ENCODE peak calls at places on chromosome 7, in five cellular contexts. One of them, this sample, is unnamed.

GRCh38 chr7:85897967-85898366 is 711.1 kb upstream of the SEMA3D start:
- DNase-seq in K562: no peak
- DNase-seq in IMR-90: no peak
- DNase-seq in GM12878: no peak
- DNase-seq in A549: no peak
- DNase-seq in this sample: no peak

GRCh38 chr7:142801601-142802295 is 31.0 kb downstream of the PRSS2 start:
- DNase-seq in A549: no peak
- DNase-seq in K562: no peak
- DNase-seq in GM12878: no peak
- DNase-seq in IMR-90: no peak
- DNase-seq in this sample: no peak

GRCh38 chr7:90613088-90613498 is 17.0 kb downstream of the CDK14 start:
- DNase-seq in K562: no peak
- DNase-seq in A549: no peak
- DNase-seq in GM12878: peak
- DNase-seq in IMR-90: peak
- DNase-seq in this sample: no peak

GRCh38 chr7:78768859-78769258 is 684.6 kb downstream of the MAGI2 start:
- DNase-seq in K562: no peak
- DNase-seq in A549: no peak
- DNase-seq in GM12878: no peak
- DNase-seq in IMR-90: no peak
- DNase-seq in this sample: no peak

GRCh38 chr7:35039343-35039742 is 2.1 kb upstream of the DPY19L1 start:
- DNase-seq in IMR-90: no peak
- DNase-seq in A549: no peak
- DNase-seq in GM12878: no peak
- DNase-seq in K562: no peak
- DNase-seq in this sample: no peak

GRCh38 chr7:96331775-96332174 is 9.9 kb upstream of the SLC25A13 start:
- DNase-seq in GM12878: no peak
- DNase-seq in IMR-90: no peak
- DNase-seq in K562: no peak
- DNase-seq in A549: no peak
- DNase-seq in this sample: peak

GRCh38 chr7:94696981-94697670 is 41.2 kb upstream of the SGCE start:
- DNase-seq in GM12878: no peak
- DNase-seq in K562: no peak
- DNase-seq in IMR-90: peak
- DNase-seq in A549: peak
- DNase-seq in this sample: peak

GRCh38 chr7:128235469-128235868 is 5.6 kb upstream of the LEP start:
- DNase-seq in K562: no peak
- DNase-seq in GM12878: no peak
- DNase-seq in A549: no peak
- DNase-seq in IMR-90: no peak
- DNase-seq in this sample: no peak

GRCh38 chr7:135372222-135372621 is 137.7 kb downstream of the CNOT4 start:
- DNase-seq in A549: no peak
- DNase-seq in IMR-90: no peak
- DNase-seq in GM12878: no peak
- DNase-seq in K562: no peak
- DNase-seq in this sample: peak

GRCh38 chr7:142974618-142975017 is 12.5 kb upstream of the KEL start:
- DNase-seq in IMR-90: no peak
- DNase-seq in GM12878: no peak
- DNase-seq in K562: no peak
- DNase-seq in A549: no peak
- DNase-seq in this sample: no peak

GRCh38 chr7:158355456-158356065 is 232.1 kb downstream of the PTPRN2 start:
- DNase-seq in IMR-90: no peak
- DNase-seq in GM12878: no peak
- DNase-seq in A549: peak
- DNase-seq in K562: no peak
- DNase-seq in this sample: peak
- TF ChIP-seq SMC3 in IMR-90: no peak
- TF ChIP-seq SMC3 in GM12878: no peak
- TF ChIP-seq SMC3 in A549: no peak
- TF ChIP-seq SMC3 in K562: peak
- TF ChIP-seq SMC3 in this sample: no peak

DNA sequence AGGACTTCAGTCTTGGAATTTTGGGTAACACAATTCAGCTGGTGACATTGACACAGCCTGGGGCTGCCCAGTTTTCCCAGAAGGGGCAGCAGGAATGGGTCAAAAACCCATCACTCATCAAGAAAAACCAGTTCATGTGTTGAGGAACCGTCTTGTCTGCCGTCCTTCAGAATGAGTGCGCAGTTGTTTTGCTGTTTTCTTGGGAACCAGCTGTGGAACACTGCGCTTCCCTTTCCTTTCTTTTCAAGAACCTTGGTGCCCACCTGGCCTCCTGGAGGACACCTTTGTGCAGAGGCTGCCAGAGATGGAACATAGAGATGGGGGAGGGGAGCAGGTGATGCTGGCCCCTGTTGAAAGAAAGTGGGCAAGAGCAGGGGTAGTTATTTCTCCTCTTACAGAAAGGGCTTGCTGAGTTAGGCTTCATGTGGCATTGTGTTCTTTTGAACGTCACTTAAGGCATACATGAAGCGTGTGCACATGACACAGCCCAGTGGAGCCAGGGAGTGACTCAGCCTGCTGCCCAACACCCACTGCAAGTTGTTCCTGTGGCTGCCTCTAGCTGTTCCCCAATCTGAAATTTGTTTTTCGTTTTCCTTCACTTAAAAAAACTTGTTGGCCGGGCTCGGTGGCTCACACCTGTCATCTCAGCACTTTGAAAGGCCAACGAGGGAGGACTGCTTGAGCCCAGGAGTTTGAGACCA is 87.4 kb upstream of the TNS3 start:
- DNase-seq in IMR-90: peak
- DNase-seq in K562: no peak
- DNase-seq in A549: peak
- DNase-seq in GM12878: peak
- DNase-seq in this sample: peak
- TF ChIP-seq POLR2A in IMR-90: no peak
- TF ChIP-seq POLR2A in K562: no peak
- TF ChIP-seq POLR2A in A549: no peak
- TF ChIP-seq POLR2A in GM12878: peak
- TF ChIP-seq POLR2A in this sample: no peak

GRCh38 chr7:36863901-36864701 is 139.8 kb upstream of the AOAH start:
- DNase-seq in IMR-90: no peak
- DNase-seq in K562: no peak
- DNase-seq in GM12878: no peak
- DNase-seq in A549: no peak
- DNase-seq in this sample: peak
- TF ChIP-seq SMC3 in IMR-90: no peak
- TF ChIP-seq SMC3 in K562: no peak
- TF ChIP-seq SMC3 in GM12878: no peak
- TF ChIP-seq SMC3 in A549: no peak
- TF ChIP-seq SMC3 in this sample: no peak

GRCh38 chr7:30321992-30322637 is 37.7 kb downstream of the ZNRF2 start:
- DNase-seq in IMR-90: no peak
- DNase-seq in GM12878: peak
- DNase-seq in K562: no peak
- DNase-seq in A549: no peak
- DNase-seq in this sample: no peak
- TF ChIP-seq POLR2A in IMR-90: no peak
- TF ChIP-seq POLR2A in GM12878: peak
- TF ChIP-seq POLR2A in K562: no peak
- TF ChIP-seq POLR2A in A549: no peak
- TF ChIP-seq POLR2A in this sample: no peak

DNA sequence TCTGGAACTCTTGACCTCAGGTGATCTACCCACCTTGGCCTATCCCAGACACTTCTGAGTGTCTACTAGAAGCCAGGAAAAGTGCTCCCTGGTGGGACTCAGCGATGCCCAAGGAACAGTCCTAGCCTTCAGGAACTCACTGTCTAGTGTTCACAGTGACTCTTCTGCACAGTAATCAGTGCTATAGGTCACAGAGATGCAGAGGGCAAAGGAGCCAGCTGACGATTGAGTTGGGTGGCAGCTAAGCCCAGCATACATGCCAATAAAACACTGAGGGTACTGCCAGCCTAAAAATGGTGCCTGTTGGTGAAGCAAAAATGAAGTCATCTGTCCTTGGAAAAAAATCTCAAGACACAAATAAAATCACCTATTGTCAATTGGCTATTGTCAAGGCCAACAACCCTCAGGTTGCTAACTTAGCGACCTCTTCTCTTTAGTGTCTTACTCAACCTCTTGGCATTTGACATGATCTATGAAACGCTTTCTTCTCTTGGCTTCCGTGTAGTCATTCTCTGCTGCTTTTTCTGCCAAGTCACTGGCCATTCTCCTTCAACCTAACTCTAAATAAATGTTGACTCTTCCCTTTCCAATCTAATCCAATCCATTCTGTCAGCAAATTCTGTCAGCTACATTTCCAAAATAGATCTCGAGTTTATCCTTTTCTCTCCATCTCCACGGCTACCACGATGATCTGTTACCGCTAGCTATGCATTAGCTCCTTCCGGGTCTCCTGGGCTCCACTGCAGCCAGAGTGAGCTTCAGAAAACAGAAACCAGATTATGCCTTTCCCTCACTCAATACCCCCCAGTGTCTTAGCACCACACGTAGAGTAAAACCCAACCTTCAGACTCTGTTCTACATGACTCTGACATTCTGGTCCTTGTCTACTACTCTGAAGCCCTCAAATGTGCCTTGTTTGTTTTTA is 99.2 kb downstream of the ATXN7L1 start:
- DNase-seq in GM12878: no peak
- DNase-seq in K562: no peak
- DNase-seq in IMR-90: peak
- DNase-seq in A549: peak
- DNase-seq in this sample: no peak
- TF ChIP-seq SMC3 in GM12878: no peak
- TF ChIP-seq SMC3 in K562: no peak
- TF ChIP-seq SMC3 in IMR-90: no peak
- TF ChIP-seq SMC3 in A549: no peak
- TF ChIP-seq SMC3 in this sample: no peak

GRCh38 chr7:5692845-5693278 is 88.6 kb downstream of the RNF216 start:
- DNase-seq in K562: no peak
- DNase-seq in IMR-90: peak
- DNase-seq in GM12878: no peak
- DNase-seq in A549: peak
- DNase-seq in this sample: no peak

GRCh38 chr7:5691536-5692090 is 89.8 kb downstream of the RNF216 start:
- DNase-seq in GM12878: no peak
- DNase-seq in A549: no peak
- DNase-seq in K562: no peak
- DNase-seq in IMR-90: no peak
- DNase-seq in this sample: no peak

GRCh38 chr7:5693529-5693928 is 87.9 kb downstream of the RNF216 start:
- DNase-seq in GM12878: peak
- DNase-seq in IMR-90: peak
- DNase-seq in K562: no peak
- DNase-seq in A549: peak
- DNase-seq in this sample: peak

GRCh38 chr7:5690931-5691461 is 90.5 kb downstream of the RNF216 start:
- DNase-seq in K562: no peak
- DNase-seq in A549: no peak
- DNase-seq in GM12878: no peak
- DNase-seq in IMR-90: no peak
- DNase-seq in this sample: no peak

GRCh38 chr7:5692112-5692844 is 89.2 kb downstream of the RNF216 start:
- DNase-seq in IMR-90: peak
- DNase-seq in A549: peak
- DNase-seq in K562: no peak
- DNase-seq in GM12878: no peak
- DNase-seq in this sample: peak
- TF ChIP-seq POLR2A in IMR-90: peak
- TF ChIP-seq POLR2A in A549: no peak
- TF ChIP-seq POLR2A in K562: no peak
- TF ChIP-seq POLR2A in GM12878: peak
- TF ChIP-seq POLR2A in this sample: no peak

DNA sequence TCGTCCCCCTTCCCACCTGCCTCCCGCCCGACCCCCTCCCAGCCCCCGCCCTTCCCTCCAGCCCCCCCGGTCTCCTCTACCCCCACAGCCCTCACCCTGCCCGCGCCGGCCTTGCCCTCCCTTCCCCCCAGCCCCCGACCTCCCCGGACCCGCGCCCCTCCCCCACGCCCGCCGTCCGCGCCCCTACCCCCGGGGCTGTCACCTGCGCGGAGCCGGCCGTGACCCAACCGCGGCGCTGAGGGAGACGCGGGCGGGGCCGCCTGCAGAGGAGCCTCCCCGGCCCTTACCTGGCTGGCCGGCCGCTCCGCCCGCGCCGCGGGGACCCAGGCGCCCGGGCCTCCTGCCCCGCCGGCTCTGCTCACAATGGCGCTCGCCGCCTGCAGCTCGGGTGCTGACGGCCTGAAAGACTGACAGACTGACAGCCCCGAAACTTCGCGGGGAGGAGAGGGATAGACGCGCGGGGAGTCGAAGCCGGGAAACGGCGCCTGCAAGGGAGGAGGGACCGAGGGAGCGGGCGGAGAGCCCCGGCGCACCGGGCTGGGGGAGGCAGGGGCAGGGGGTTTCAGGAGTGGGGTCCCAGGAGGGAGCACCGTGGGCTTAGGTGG is 465 bp downstream of the ZNF467 start:
- DNase-seq in IMR-90: no peak
- DNase-seq in GM12878: no peak
- DNase-seq in K562: peak
- DNase-seq in A549: no peak
- DNase-seq in this sample: no peak
- TF ChIP-seq SMC3 in IMR-90: no peak
- TF ChIP-seq SMC3 in GM12878: no peak
- TF ChIP-seq SMC3 in K562: no peak
- TF ChIP-seq SMC3 in A549: no peak
- TF ChIP-seq SMC3 in this sample: no peak

GRCh38 chr7:130903358-130903974 is 169.5 kb upstream of the KLF14 start:
- DNase-seq in IMR-90: peak
- DNase-seq in A549: peak
- DNase-seq in GM12878: no peak
- DNase-seq in K562: peak
- DNase-seq in this sample: no peak
- TF ChIP-seq POLR2A in IMR-90: no peak
- TF ChIP-seq POLR2A in A549: no peak
- TF ChIP-seq POLR2A in GM12878: no peak
- TF ChIP-seq POLR2A in K562: no peak
- TF ChIP-seq POLR2A in this sample: no peak